ENCODE peak calls at places on chromosomes 5 and 9, in seven cellular contexts. F is AG09309, N is fibroblast of mammary gland, W is Peyer's patch, A is NCI-H1694 treated with DMSO at 0.1 percent for 48 hours, J is amygdala, L is HuH-7.5. M is an unnamed sample.
A peak's percentile ranks its signal among the peaks of the same experiment; 100 is the strongest.

GRCh38 chr9:128169925-128170324 is 9.9 kb downstream of the BBLN start:
- DNase-seq in L (no peak), F (no peak), J (no peak), A (peak; percentile 46), N (no peak), W (no peak), M (no peak)

GRCh38 chr9:129936222-129936621 is 101.0 kb downstream of the USP20 start:
- DNase-seq in A (peak; percentile 19), N (no peak), W (no peak), F (no peak), J (no peak), L (no peak), M (no peak)

GRCh38 chr9:94952553-94953373 is 226.3 kb downstream of the AOPEP start:
- DNase-seq in A (no peak), N (no peak), J (no peak), F (no peak), L (no peak), W (no peak), M (no peak)

GRCh38 chr5:149826574-149826973 is 96.5 kb downstream of the PPARGC1B start:
- DNase-seq in L (no peak), N (peak; percentile 65), A (no peak), W (no peak), F (no peak), J (no peak), M (no peak)

GRCh38 chr5:61450880-61451279 is 118.8 kb downstream of the ZSWIM6 start:
- DNase-seq in W (no peak), A (peak; percentile 4), J (no peak), L (no peak), F (peak; percentile 55), N (peak; percentile 78), M (no peak)

GRCh38 chr5:53472279-53472678 is 8.2 kb upstream of the FST start:
- DNase-seq in W (no peak), L (no peak), J (no peak), A (no peak), F (no peak), N (no peak), M (no peak)

GRCh38 chr9:12631866-12632265 is 61.3 kb upstream of the TYRP1 start:
- DNase-seq in A (no peak), F (no peak), J (no peak), L (no peak), W (no peak), N (no peak), M (no peak)

GRCh38 chr5:134140530-134141201 is 26.2 kb downstream of the TCF7 start:
- DNase-seq in L (peak; percentile 59), J (peak; percentile 27), W (peak; percentile 70), F (peak; percentile 24), N (peak; percentile 73), A (peak; percentile 64), M (peak; percentile 89)

GRCh38 chr5:462051-462481 is 19.1 kb downstream of the EXOC3 start:
- DNase-seq in F (no peak), J (no peak), N (no peak), A (no peak), L (no peak), W (no peak), M (no peak)

GRCh38 chr5:151523335-151523734 is 67.8 kb downstream of the FAT2 start:
- DNase-seq in F (peak; percentile 14), J (no peak), A (peak; percentile 36), L (peak; percentile 53), W (no peak), N (peak; percentile 63), M (no peak)

GRCh38 chr9:132745911-132746709 is 75.8 kb downstream of the GTF3C4 start:
- DNase-seq in A (no peak), W (no peak), N (no peak), L (no peak), J (no peak), F (no peak), M (no peak)

GRCh38 chr9:91408475-91408874 is 15.2 kb downstream of the NFIL3 start:
- DNase-seq in L (no peak), F (no peak), A (no peak), J (no peak), W (no peak), N (peak; percentile 47), M (no peak)

GRCh38 chr5:37272564-37272963 is 23.4 kb upstream of the CPLANE1 start:
- DNase-seq in A (no peak), N (no peak), F (no peak), J (no peak), L (no peak), W (no peak), M (no peak)

GRCh38 chr5:72857396-72857795 is 40.9 kb downstream of the TNPO1 start:
- DNase-seq in N (no peak), J (no peak), A (no peak), W (no peak), L (no peak), F (no peak), M (no peak)

GRCh38 chr9:129887210-129888084 is 52.2 kb downstream of the USP20 start:
- DNase-seq in N (peak; percentile 54), F (peak; percentile 44), L (no peak), A (no peak), W (peak; percentile 64), J (no peak), M (no peak)

GRCh38 chr5:173688708-173689107 is 72.3 kb upstream of the BOD1 start:
- DNase-seq in W (no peak), J (no peak), F (no peak), L (no peak), N (no peak), A (no peak), M (no peak)

GRCh38 chr5:150565868-150566267 is 57.9 kb downstream of the NDST1 start:
- DNase-seq in A (no peak), W (no peak), J (no peak), L (no peak), F (no peak), N (no peak), M (no peak)

GRCh38 chr5:91151947-91152346 is 231.2 kb downstream of the ARRDC3 start:
- DNase-seq in J (no peak), N (peak; percentile 87), W (no peak), A (no peak), F (peak; percentile 76), L (no peak), M (no peak)

GRCh38 chr5:180786398-180787005 is 16.1 kb downstream of the MGAT1 start:
- DNase-seq in J (no peak), F (no peak), W (no peak), L (no peak), N (peak; percentile 34), A (no peak), M (peak; percentile 89)

GRCh38 chr9:127344373-127344995 is 52.5 kb upstream of the SLC2A8 start:
- DNase-seq in L (no peak), J (no peak), N (no peak), F (no peak), A (no peak), W (no peak), M (no peak)

GRCh38 chr5:56481998-56482698 is 249.0 kb upstream of the ANKRD55 start:
- DNase-seq in W (no peak), A (no peak), N (no peak), F (no peak), J (no peak), L (peak; percentile 23), M (no peak)

GRCh38 chr5:9376363-9377117 is 169.3 kb downstream of the SEMA5A start:
- DNase-seq in L (no peak), A (no peak), F (no peak), J (no peak), W (no peak), N (peak; percentile 33), M (no peak)

GRCh38 chr9:26261503-26262330 is 583.5 kb upstream of the TUSC1 start:
- DNase-seq in A (no peak), N (peak; percentile 75), F (no peak), W (no peak), L (no peak), J (no peak), M (no peak)

GRCh38 chr5:179780343-179780742 is 13.4 kb upstream of the LTC4S start:
- DNase-seq in A (no peak), F (no peak), N (no peak), L (no peak), W (no peak), J (no peak), M (no peak)

GRCh38 chr9:33329117-33329563 is 38.8 kb downstream of the NFX1 start:
- DNase-seq in N (peak; percentile 95), L (no peak), F (peak; percentile 95), A (no peak), W (no peak), J (no peak), M (no peak)

GRCh38 chr9:4211806-4212205 is 88.1 kb downstream of the GLIS3 start:
- DNase-seq in J (no peak), F (no peak), N (no peak), L (no peak), A (no peak), W (no peak), M (no peak)

GRCh38 chr9:21367957-21368356 is at the start of gene IFNA13:
- DNase-seq in L (no peak), A (no peak), J (no peak), N (no peak), F (no peak), W (no peak), M (no peak)

GRCh38 chr9:101673642-101674041 is 64.8 kb downstream of the GRIN3A start:
- DNase-seq in A (no peak), L (no peak), F (no peak), W (no peak), N (no peak), J (no peak), M (no peak)

GRCh38 chr5:38712416-38712815 is 133.4 kb upstream of the OSMR start:
- DNase-seq in L (no peak), J (no peak), N (no peak), F (no peak), A (no peak), W (no peak), M (no peak)

GRCh38 chr9:72442212-72442607 is 77.2 kb upstream of the ZFAND5 start:
- DNase-seq in F (peak; percentile 70), A (no peak), L (no peak), W (no peak), J (no peak), N (peak; percentile 77), M (no peak)

GRCh38 chr5:37308796-37309195 is 59.6 kb upstream of the CPLANE1 start:
- DNase-seq in F (peak; percentile 10), N (peak; percentile 67), J (no peak), L (no peak), W (no peak), A (no peak), M (no peak)

GRCh38 chr9:99464568-99464967 is 242.5 kb downstream of the SEC61B start:
- DNase-seq in W (no peak), J (no peak), L (no peak), A (no peak), N (no peak), F (no peak), M (no peak)

GRCh38 chr5:136655429-136655828 is 290.1 kb upstream of the TRPC7 start:
- DNase-seq in F (no peak), A (no peak), J (no peak), L (no peak), N (no peak), W (no peak), M (no peak)

M was measured in esophagus muscularis mucosa.